ENCODE peak calls at places on chromosomes 11 and 22, in ten cellular contexts. V, N, F, T, E, P, B, K, X and Q are unnamed samples. For H3K36me3, the result is how much of the 10 kb centered on the place peaks cover.

GRCh38 chr22:35620624-35621245 is 3.6 kb upstream of the MB start:
- DNase-seq in E (no peak), X (no peak), K (peak), F (no peak), V (no peak), P (no peak), B (no peak), N (no peak), T (no peak), Q (no peak)

GRCh38 chr11:73265853-73266643 is 6.1 kb upstream of the P2RY6 start:
- DNase-seq in N (no peak), B (no peak), X (no peak), V (no peak), E (no peak), T (no peak), F (peak), K (no peak), P (no peak), Q (no peak)

GRCh38 chr11:73274722-73275380 is 2.7 kb downstream of the P2RY6 start:
- DNase-seq in F (no peak), P (no peak), K (no peak), N (peak), T (no peak), V (no peak), B (no peak), X (no peak), E (no peak), Q (no peak)

GRCh38 chr11:9265211-9266131 is at the start of gene DENND5A:
- DNase-seq in N (peak), T (peak), E (peak), F (peak), K (peak), V (peak), P (no peak), X (peak), B (peak), Q (no peak)

GRCh38 chr11:2151500-2152257 is 9.3 kb downstream of the INS start:
- DNase-seq in B (peak), P (no peak), K (peak), V (peak), T (peak), E (peak), X (peak), N (peak), F (peak), Q (no peak)

GRCh38 chr22:24247564-24248344 is 2.9 kb upstream of the GGT5 start:
- DNase-seq in B (peak), X (peak), N (peak), P (peak), K (peak), T (peak), F (peak), E (peak), V (peak), Q (no peak)

GRCh38 chr11:35845860-35846259 is 98.0 kb upstream of the LDLRAD3 start:
- DNase-seq in P (no peak), B (no peak), F (no peak), X (no peak), K (no peak), V (no peak), T (peak), E (peak), N (no peak), Q (no peak)

GRCh38 chr11:68684385-68685356 is at the start of gene GAL:
- DNase-seq in X (no peak), F (no peak), T (no peak), K (no peak), E (peak), N (peak), B (no peak), P (no peak), V (no peak), Q (no peak)

GRCh38 chr11:75762885-75763284 is 5.7 kb upstream of the DGAT2 start:
- DNase-seq in B (no peak), P (no peak), V (no peak), T (no peak), X (no peak), E (no peak), F (no peak), N (no peak), K (peak), Q (no peak)

GRCh38 chr11:109946322-109946846 is 146.8 kb upstream of the ZC3H12C start:
- DNase-seq in K (peak), V (peak), F (peak), X (peak), E (peak), T (peak), P (peak), N (peak), B (peak), Q (peak)

GRCh38 chr22:48663297-48663696 is 1164.4 kb downstream of the BRD1 start:
- DNase-seq in T (no peak), B (no peak), F (no peak), P (no peak), V (no peak), X (no peak), N (no peak), K (no peak), E (peak), Q (no peak)

GRCh38 chr11:22828373-22828772 is 1.2 kb downstream of the SVIP start:
- DNase-seq in T (no peak), N (no peak), B (no peak), X (no peak), P (no peak), K (no peak), E (no peak), V (no peak), F (no peak), Q (no peak)

GRCh38 chr11:76939219-76939631 is 78.5 kb downstream of the ACER3 start:
- DNase-seq in F (no peak), E (peak), K (peak), P (no peak), V (no peak), T (no peak), B (no peak), N (no peak), X (no peak), Q (no peak)

GRCh38 chr11:111983187-111983986 is 41.8 kb upstream of the DLAT start:
- DNase-seq in X (peak), P (no peak), K (peak), T (no peak), N (peak), V (no peak), B (peak), E (peak), F (peak), Q (no peak)

GRCh38 chr11:73171762-73172161 is 29.6 kb upstream of the FCHSD2 start:
- DNase-seq in N (no peak), P (no peak), E (peak), B (no peak), K (peak), X (no peak), V (no peak), F (no peak), T (no peak), Q (no peak)

GRCh38 chr11:9301720-9302119 is 12.7 kb downstream of the TMEM41B start:
- DNase-seq in P (no peak), F (no peak), E (no peak), X (no peak), T (no peak), B (no peak), K (no peak), N (no peak), V (no peak), Q (no peak)

GRCh38 chr11:32438883-32439487 is 3.6 kb upstream of the WT1 start:
- DNase-seq in K (no peak), B (no peak), E (no peak), T (no peak), V (no peak), F (no peak), X (no peak), N (no peak), P (no peak), Q (no peak)

GRCh38 chr11:64603411-64604110 is 12.5 kb downstream of the SLC22A12 start:
- DNase-seq in V (no peak), B (no peak), F (no peak), T (no peak), K (no peak), X (no peak), P (no peak), E (no peak), N (no peak), Q (no peak)

GRCh38 chr11:69445131-69445470 is 36.4 kb upstream of the LINC01488 start:
- DNase-seq in B (no peak), N (no peak), X (no peak), F (no peak), V (no peak), T (no peak), P (no peak), K (no peak), E (no peak), Q (no peak)

GRCh38 chr11:10304495-10305261 is at the start of gene ADM:
- DNase-seq in P (peak), B (peak), V (peak), K (peak), X (peak), T (peak), N (peak), F (peak), E (peak), Q (no peak)

GRCh38 chr11:933936-934335 is 8.3 kb downstream of the AP2A2 start:
- DNase-seq in K (no peak), E (no peak), P (no peak), F (no peak), V (no peak), N (no peak), X (no peak), T (no peak), B (no peak), Q (no peak)

GRCh38 chr11:122900803-122901202 is 18.2 kb downstream of the JHY start:
- DNase-seq in F (no peak), X (no peak), T (no peak), B (no peak), N (no peak), K (peak), V (no peak), E (no peak), P (no peak), Q (no peak)

GRCh38 chr11:1351278-1351937 is 38.3 kb upstream of the BRSK2 start:
- DNase-seq in K (no peak), E (peak), V (no peak), T (peak), N (peak), P (no peak), B (no peak), F (no peak), X (no peak), Q (no peak)

GRCh38 chr11:108037636-108038035 is 28.9 kb downstream of the CUL5 start:
- DNase-seq in T (no peak), F (no peak), V (no peak), B (no peak), N (no peak), K (peak), X (no peak), E (no peak), P (peak), Q (no peak)
- H3K36me3 ChIP-seq in T (under half), F (half or more), V (under half), B (under half), N (under half), K (under half), X (under half), E (under half), P (under half), Q (under half)

DNA sequence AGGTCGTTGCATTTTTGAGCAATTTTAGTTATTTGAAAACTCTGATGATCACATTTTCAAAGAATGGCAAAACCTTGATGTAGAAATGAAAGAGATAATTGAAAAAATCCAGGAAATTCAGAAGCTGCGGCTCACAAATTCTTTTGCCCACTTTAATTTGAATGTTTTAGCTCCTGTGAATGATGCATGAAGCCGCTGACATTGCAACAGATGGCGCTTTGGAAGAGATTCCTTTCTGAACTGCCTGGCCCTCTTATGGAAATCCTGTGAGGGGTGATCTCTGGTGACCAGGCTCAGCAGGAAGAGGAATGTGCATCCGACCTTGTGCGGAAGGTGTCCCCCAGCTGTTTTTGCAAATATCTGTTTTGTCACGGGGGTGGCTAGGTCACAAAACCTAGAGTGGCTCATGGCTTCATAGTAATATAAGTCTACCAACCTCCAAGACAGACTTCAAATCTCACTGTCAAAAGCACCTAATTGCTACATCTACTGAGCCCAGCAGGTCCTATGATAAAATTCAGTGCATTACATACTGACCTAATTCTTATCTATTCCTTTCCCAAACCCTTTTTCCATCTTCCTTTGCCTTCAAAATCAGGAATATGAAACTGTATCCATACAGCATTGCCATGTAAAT is 412.8 kb downstream of the ETS1 start:
- DNase-seq in N (no peak), B (no peak), E (no peak), K (peak), X (no peak), F (no peak), P (peak), V (no peak), T (no peak), Q (no peak)
- H3K4me3 ChIP-seq in N (no peak), B (no peak), E (no peak), K (no peak), X (no peak), F (no peak), P (no peak), V (no peak), T (no peak), Q (no peak)

GRCh38 chr22:32589007-32589406 is 114.4 kb downstream of the FBXO7 start:
- DNase-seq in X (no peak), P (no peak), T (no peak), F (no peak), K (peak), B (no peak), N (no peak), V (no peak), E (no peak), Q (no peak)
- TF ChIP-seq CTCF in X (no peak), P (no peak), T (no peak), F (no peak), K (no peak), B (no peak), N (no peak), V (no peak), E (no peak), Q (no peak)

DNA sequence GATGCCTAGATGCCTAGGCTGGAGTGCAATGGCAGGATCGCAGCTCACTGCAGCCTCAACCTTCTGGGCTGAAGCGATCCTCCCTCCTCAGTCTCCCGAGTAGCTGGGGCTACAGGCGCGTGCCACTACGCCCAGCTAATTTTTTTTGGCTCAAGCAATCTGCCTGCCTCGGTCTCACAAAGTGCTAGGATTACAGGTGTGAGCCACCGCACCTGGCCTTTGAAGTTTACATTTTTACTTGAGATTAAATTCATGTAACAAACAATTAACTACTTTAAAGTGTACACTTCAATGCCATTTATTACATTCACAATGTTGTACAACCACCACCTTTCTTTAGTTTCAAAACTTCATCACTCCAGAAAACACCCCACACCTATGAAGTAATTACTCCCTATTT is 3.5 kb upstream of the FOSL1 start:
- DNase-seq in T (no peak), P (no peak), E (no peak), F (no peak), V (no peak), K (no peak), B (no peak), N (no peak), X (no peak), Q (no peak)
- H3K36me3 ChIP-seq in T (under half), P (under half), E (under half), F (under half), V (under half), K (under half), B (under half), N (under half), X (under half), Q (under half)

DNA sequence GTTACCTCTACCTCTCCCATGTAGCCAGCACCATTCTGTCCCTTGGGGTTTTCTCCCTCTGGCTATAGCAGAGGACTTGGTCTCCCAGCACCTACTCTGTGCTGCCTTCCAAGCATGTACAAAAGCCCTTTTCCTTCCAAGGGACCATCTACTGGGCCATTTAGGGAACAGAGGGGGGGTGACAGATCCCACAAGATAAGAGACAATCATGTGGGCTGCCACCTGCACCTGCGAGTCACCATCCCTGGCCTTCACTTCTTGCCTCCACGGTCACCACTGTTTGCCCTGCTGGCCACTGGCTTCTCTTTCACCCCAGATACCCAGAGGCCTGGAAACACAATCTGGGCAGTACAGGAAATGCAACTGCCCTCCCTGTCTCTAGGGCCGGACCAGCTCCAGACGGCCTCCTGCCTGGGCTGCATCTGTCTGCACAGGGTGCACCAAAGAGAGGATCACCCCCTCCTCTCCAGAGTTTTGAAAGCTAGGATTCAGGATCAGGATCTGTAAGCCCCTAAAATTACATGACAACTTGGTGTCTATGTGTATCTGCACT is 160.8 kb upstream of the NECTIN1 start:
- DNase-seq in F (no peak), P (no peak), N (peak), E (no peak), B (no peak), T (no peak), V (no peak), X (no peak), K (no peak), Q (no peak)
- H3K4me3 ChIP-seq in F (no peak), P (no peak), N (no peak), E (no peak), B (no peak), T (no peak), V (no peak), X (no peak), K (no peak), Q (no peak)

GRCh38 chr11:84993386-84993785 is 633.8 kb downstream of the DLG2 start:
- DNase-seq in T (peak), B (no peak), E (peak), V (no peak), F (no peak), X (peak), N (no peak), P (no peak), K (no peak), Q (no peak)
- TF ChIP-seq CTCF in T (peak), B (no peak), E (peak), V (no peak), F (no peak), X (no peak), N (no peak), P (peak), K (peak), Q (peak)

DNA sequence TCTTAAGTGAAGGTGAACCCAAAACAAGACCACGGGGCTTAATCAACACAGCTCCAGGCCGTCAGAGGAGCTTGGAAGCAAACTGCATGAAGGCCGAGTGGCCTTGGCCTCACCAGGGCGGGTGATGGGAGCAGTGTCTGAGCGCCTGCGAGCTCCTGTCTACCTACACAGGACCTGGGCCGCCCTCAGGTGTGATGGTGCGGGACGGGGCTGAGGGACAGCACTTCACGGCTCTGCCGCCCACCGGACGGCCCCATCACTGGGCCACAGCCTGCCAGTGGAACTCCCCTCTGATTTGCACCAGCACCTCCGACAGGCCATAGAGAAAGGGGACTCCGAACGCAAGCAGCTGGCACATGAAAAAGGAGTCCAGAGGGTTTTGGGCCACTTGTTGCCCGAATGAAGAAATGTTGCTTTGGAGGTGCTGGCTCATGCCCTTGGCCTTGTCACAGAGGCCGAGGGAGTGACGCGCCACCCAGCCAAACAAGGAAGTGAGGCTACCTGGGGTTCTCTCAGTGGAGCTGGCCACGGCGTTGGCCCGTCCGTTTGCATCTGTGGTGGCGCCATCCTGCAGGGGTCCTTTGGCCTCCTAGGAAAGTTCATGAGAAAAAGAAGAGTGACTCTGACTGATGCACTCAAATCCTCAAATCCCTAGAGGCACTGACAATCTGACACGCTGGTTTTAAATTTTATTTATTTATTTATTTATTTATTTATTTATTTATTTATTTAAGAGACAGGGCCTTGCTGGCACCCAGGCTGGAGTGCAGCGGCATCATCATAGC is 90.3 kb upstream of the BID start:
- DNase-seq in F (no peak), X (no peak), K (no peak), B (no peak), E (no peak), T (no peak), V (no peak), P (no peak), N (no peak), Q (no peak)
- H3K36me3 ChIP-seq in F (half or more), X (under half), K (under half), B (under half), E (under half), T (under half), V (under half), P (under half), N (under half), Q (under half)